ENCODE peak calls at places on chromosomes 16 and 17, in nine cellular contexts. T is OCI-LY7, F is stomach, A is RWPE1, D is dorsolateral prefrontal cortex, G is mucosa of descending colon, O is AG10803, C is GM12864, H is nephron progenitor cell. L is an unnamed sample.

GRCh38 chr16:23027386-23027785 is 121.9 kb downstream of the USP31 start:
- DNase-seq in O (no peak), D (no peak), G (no peak), H (no peak), A (no peak), C (no peak), T (no peak), F (no peak), L (no peak)

GRCh38 chr17:79811888-79812205 is 15.0 kb upstream of the CBX8 start:
- DNase-seq in F (no peak), C (no peak), O (no peak), G (no peak), D (no peak), A (no peak), H (no peak), T (no peak), L (no peak)

GRCh38 chr17:38544839-38545209 is 60.9 kb downstream of the SRCIN1 start:
- DNase-seq in G (no peak), F (no peak), C (no peak), T (no peak), A (no peak), H (no peak), O (no peak), D (no peak), L (no peak)

GRCh38 chr16:69756705-69757104 is 2.0 kb upstream of the NOB1 start:
- DNase-seq in H (no peak), T (no peak), C (no peak), D (no peak), G (no peak), O (no peak), A (no peak), F (no peak), L (no peak)

GRCh38 chr17:41688641-41689496 is at the start of gene EIF1:
- DNase-seq in O (peak), T (peak), H (peak), G (peak), C (peak), F (peak), D (peak), A (peak), L (peak)

GRCh38 chr16:67758006-67758405 is 38.9 kb upstream of the GFOD2 start:
- DNase-seq in O (no peak), A (no peak), D (no peak), C (no peak), F (no peak), G (no peak), H (no peak), T (no peak), L (no peak)

GRCh38 chr16:46612121-46612520 is 9.1 kb downstream of the SHCBP1 start:
- DNase-seq in A (no peak), O (no peak), F (no peak), T (no peak), G (no peak), D (no peak), H (no peak), C (no peak), L (no peak)

GRCh38 chr16:87538594-87538993 is 45.8 kb upstream of the ZCCHC14 start:
- DNase-seq in G (no peak), F (no peak), O (peak), D (no peak), A (no peak), C (no peak), T (no peak), H (no peak), L (peak)

GRCh38 chr17:2610640-2611175 is 17.3 kb downstream of the PAFAH1B1 start:
- DNase-seq in A (no peak), D (no peak), O (no peak), T (no peak), H (no peak), G (no peak), F (no peak), C (no peak), L (no peak)

GRCh38 chr17:60392042-60392844 is at the start of gene USP32:
- DNase-seq in O (peak), G (peak), H (peak), A (peak), D (peak), C (peak), T (peak), F (peak), L (peak)

GRCh38 chr17:49365667-49366066 is 3.6 kb upstream of the ZNF652 start:
- DNase-seq in F (no peak), G (no peak), D (peak), H (no peak), C (no peak), T (peak), A (no peak), O (peak), L (no peak)

GRCh38 chr16:79600636-79601091 is at the start of gene MAF:
- DNase-seq in G (peak), C (no peak), H (peak), D (peak), A (peak), T (peak), O (peak), F (peak), L (peak)

GRCh38 chr16:62018301-62019060 is 17.8 kb downstream of the CDH8 start:
- DNase-seq in O (no peak), H (no peak), T (no peak), A (no peak), G (no peak), C (no peak), D (no peak), F (no peak), L (no peak)

GRCh38 chr16:87465306-87465705 is 27.5 kb downstream of the ZCCHC14 start:
- DNase-seq in G (peak), F (peak), H (no peak), C (no peak), A (peak), T (no peak), D (no peak), O (peak), L (no peak)

GRCh38 chr17:81125573-81126081 is 39.7 kb upstream of the PVALEF start:
- DNase-seq in H (no peak), C (no peak), F (no peak), D (no peak), T (no peak), G (no peak), O (no peak), A (no peak), L (no peak)

GRCh38 chr17:13030459-13031305 is 12.9 kb upstream of the ELAC2 start:
- DNase-seq in O (peak), H (peak), T (peak), D (no peak), A (peak), C (peak), F (no peak), G (peak), L (no peak)

GRCh38 chr16:8720080-8720966 is 45.9 kb downstream of the ABAT start:
- DNase-seq in O (no peak), T (peak), C (no peak), F (no peak), G (no peak), H (peak), D (peak), A (no peak), L (no peak)

GRCh38 chr16:15950167-15950854 is 895 bp downstream of the ABCC1 start:
- DNase-seq in A (peak), G (peak), T (peak), F (peak), H (peak), D (no peak), O (peak), C (no peak), L (no peak)

GRCh38 chr16:10368984-10369551 is 16.8 kb upstream of the ATF7IP2 start:
- DNase-seq in T (peak), C (no peak), D (no peak), F (no peak), A (no peak), H (no peak), O (no peak), G (no peak), L (peak)

GRCh38 chr16:30354423-30355143 is 525 bp downstream of the CD2BP2 start:
- DNase-seq in G (peak), O (no peak), D (no peak), H (peak), T (peak), F (no peak), A (no peak), C (no peak), L (no peak)

GRCh38 chr17:75487351-75488070 is 27.8 kb downstream of the CASKIN2 start:
- DNase-seq in A (no peak), C (no peak), T (peak), O (no peak), F (no peak), H (no peak), D (no peak), G (peak), L (no peak)

GRCh38 chr17:42354956-42355843 is 33.0 kb downstream of the STAT3 start:
- DNase-seq in H (no peak), D (no peak), O (peak), F (no peak), G (no peak), A (no peak), C (no peak), T (no peak), L (no peak)

GRCh38 chr16:1705688-1706385 is at the start of gene MAPK8IP3:
- DNase-seq in C (peak), T (peak), F (peak), H (peak), G (peak), O (peak), A (peak), D (peak), L (peak)
- TF ChIP-seq CTCF in C (peak), T (peak), F (peak), H (peak), G (peak), O (peak), A (peak), D (peak), L (peak)

GRCh38 chr16:81624718-81625543 is 154.2 kb upstream of the PLCG2 start:
- DNase-seq in C (no peak), T (no peak), H (no peak), D (no peak), G (no peak), O (peak), A (peak), F (no peak), L (no peak)

GRCh38 chr16:81626181-81626674 is 152.9 kb upstream of the PLCG2 start:
- DNase-seq in C (no peak), O (peak), G (no peak), F (no peak), H (no peak), D (no peak), T (no peak), A (no peak), L (no peak)

GRCh38 chr16:81625544-81626152 is 153.4 kb upstream of the PLCG2 start:
- DNase-seq in F (peak), C (no peak), O (peak), D (peak), G (no peak), H (no peak), A (peak), T (no peak), L (no peak)

GRCh38 chr16:81621496-81621895 is 157.6 kb upstream of the PLCG2 start:
- DNase-seq in O (no peak), T (no peak), F (no peak), A (peak), C (no peak), H (no peak), G (no peak), D (no peak), L (no peak)

DNA sequence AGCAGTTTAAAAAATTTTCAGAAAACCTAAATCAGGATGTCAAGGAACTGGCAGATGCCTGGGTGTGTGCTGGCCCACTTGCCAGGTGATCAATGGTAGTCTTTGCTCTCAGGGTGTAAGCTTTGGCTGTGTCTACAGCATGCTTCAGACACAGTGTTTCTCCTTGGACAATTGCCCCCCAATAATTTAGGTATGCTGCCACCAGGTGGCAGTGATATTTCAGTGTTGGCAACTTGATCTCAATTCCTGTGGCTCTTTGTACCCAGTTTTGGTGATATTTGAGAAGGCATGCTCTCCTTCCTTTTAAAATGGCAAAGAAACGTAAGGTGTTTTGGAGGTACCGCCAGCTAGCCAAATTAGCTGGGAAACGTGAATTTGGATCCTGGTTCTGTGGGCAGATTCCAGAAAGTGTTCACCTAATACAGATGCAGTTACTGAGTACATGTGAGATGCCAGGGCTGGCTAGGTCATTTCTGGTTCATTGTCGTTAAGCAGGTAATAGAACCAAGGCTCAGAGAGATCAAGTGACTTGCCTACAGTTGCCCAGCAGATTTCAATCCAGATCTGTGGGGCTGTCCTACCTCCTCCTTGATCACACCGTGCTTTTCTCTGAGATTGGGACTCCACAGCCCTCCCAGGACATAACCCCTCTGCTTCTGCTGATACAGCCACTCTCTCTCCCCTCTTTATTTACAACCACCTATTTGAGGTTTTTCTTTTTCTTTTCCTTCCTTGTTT is 155.6 kb upstream of the PLCG2 start:
- DNase-seq in G (peak), O (peak), F (peak), C (peak), T (peak), H (peak), A (no peak), D (no peak), L (no peak)
- TF ChIP-seq CTCF in G (no peak), O (peak), F (peak), C (peak), T (peak), H (peak), A (no peak), D (peak), L (peak)

GRCh38 chr16:2709588-2709984 is 10.4 kb downstream of the PRSS27 start:
- DNase-seq in A (no peak), O (no peak), G (no peak), C (no peak), D (no peak), T (no peak), F (no peak), H (no peak), L (no peak)
- TF ChIP-seq CTCF in A (no peak), O (no peak), G (no peak), C (no peak), D (no peak), T (no peak), F (no peak), H (no peak), L (no peak)

GRCh38 chr17:9225305-9226101 is 204.2 kb downstream of the NTN1 start:
- DNase-seq in C (no peak), D (no peak), O (no peak), T (no peak), H (no peak), G (no peak), A (no peak), F (no peak), L (no peak)
- TF ChIP-seq CTCF in C (no peak), D (no peak), O (peak), T (no peak), H (no peak), G (no peak), A (no peak), F (no peak), L (peak)